ENCODE peak calls at places on chromosome X, in ten cellular contexts. Y is DMS153; D is activated T-helper 9 cell treated with anti-CD3 and anti-CD28 coated beads, Interleukin-2, amount 50 U/mL, for 16 hours; C is tibial nerve; K is GM23248; U is posterior vena cava; E is retina; Z is choroid plexus epithelial cell; Q is naive B cell; B is HFFc6. G is an unnamed sample.
A peak's percentile ranks its signal among the peaks of the same experiment; 100 is the strongest.

GRCh38 chrX:109281478-109282275 is 200.2 kb downstream of the GUCY2F start:
- DNase-seq in D (no peak), Z (peak; percentile 46), C (no peak), B (no peak), Y (no peak), Q (no peak), U (no peak), K (no peak), E (no peak), G (no peak)

GRCh38 chrX:87397103-87397886 is 120.3 kb upstream of the KLHL4 start:
- DNase-seq in Y (no peak), E (no peak), B (no peak), D (no peak), U (no peak), Q (no peak), K (no peak), C (no peak), Z (no peak), G (no peak)

GRCh38 chrX:153966841-153967535 is 4.6 kb downstream of the HCFC1 start:
- DNase-seq in Y (no peak), B (peak; percentile 8), E (no peak), Q (no peak), D (no peak), Z (no peak), U (no peak), K (peak; percentile 60), C (no peak), G (no peak)

GRCh38 chrX:103063918-103064434 is at the start of gene BEX1:
- DNase-seq in D (no peak), U (no peak), K (peak; percentile 69), E (peak; percentile 85), Y (peak; percentile 71), C (no peak), B (no peak), Q (no peak), Z (peak; percentile 67), G (peak; percentile 43)

GRCh38 chrX:136250191-136251041 is 784 bp downstream of the MAP7D3 start:
- DNase-seq in K (peak; percentile 59), D (peak; percentile 31), U (no peak), Q (no peak), Y (no peak), E (peak; percentile 30), Z (peak; percentile 46), C (peak; percentile 14), B (peak; percentile 15), G (no peak)

GRCh38 chrX:28625223-28625622 is 38.0 kb downstream of the IL1RAPL1 start:
- DNase-seq in C (no peak), E (no peak), U (no peak), Q (no peak), B (no peak), Z (no peak), Y (no peak), D (no peak), K (no peak), G (no peak)

GRCh38 chrX:9148626-9149385 is 114.9 kb upstream of the FAM9B start:
- DNase-seq in Q (no peak), K (peak; percentile 77), B (peak; percentile 78), Z (peak; percentile 77), D (no peak), U (no peak), C (no peak), Y (no peak), E (no peak), G (no peak)

GRCh38 chrX:10841579-10841978 is 221.2 kb upstream of the MID1 start:
- DNase-seq in B (no peak), Q (no peak), C (no peak), K (peak; percentile 23), U (no peak), D (no peak), Y (no peak), E (no peak), Z (no peak), G (no peak)

GRCh38 chrX:10756365-10756915 is 136.1 kb upstream of the MID1 start:
- DNase-seq in E (no peak), B (peak; percentile 73), C (no peak), K (peak; percentile 85), U (no peak), Q (no peak), D (no peak), Z (peak; percentile 85), Y (no peak), G (no peak)